ENCODE peak calls at places on chromosomes 13 and 19, in four cellular contexts. A, Y, O and W are unnamed samples.

GRCh38 chr13:42354246-42355117 is 82.5 kb downstream of the AKAP11 start:
- DNase-seq in Y (peak), A (no peak), O (no peak), W (no peak)

GRCh38 chr19:44260343-44260681 is 626 bp downstream of the ZNF233 start:
- DNase-seq in Y (no peak), A (peak), O (no peak), W (no peak)

GRCh38 chr13:33312150-33312908 is 26.8 kb upstream of the STARD13 start:
- DNase-seq in A (no peak), Y (no peak), O (no peak), W (peak)

GRCh38 chr13:109730832-109731335 is 55.5 kb downstream of the IRS2 start:
- DNase-seq in Y (no peak), O (no peak), A (no peak), W (no peak)

GRCh38 chr13:39493966-39494365 is 109.0 kb downstream of the LHFPL6 start:
- DNase-seq in Y (no peak), O (no peak), A (no peak), W (no peak)

GRCh38 chr19:4278926-4279529 is at the start of gene SHD:
- DNase-seq in A (peak), O (peak), Y (no peak), W (no peak)

GRCh38 chr13:26019241-26019640 is 32.6 kb downstream of the SHISA2 start:
- DNase-seq in A (no peak), Y (no peak), O (no peak), W (no peak)

GRCh38 chr19:50258918-50259372 is 55.5 kb downstream of the MYH14 start:
- DNase-seq in O (peak), A (peak), Y (no peak), W (no peak)

GRCh38 chr19:33752945-33753344 is 43.7 kb upstream of the KCTD15 start:
- DNase-seq in Y (no peak), A (no peak), O (no peak), W (no peak)

GRCh38 chr19:50607874-50608785 is 31.6 kb downstream of the SYT3 start:
- DNase-seq in O (peak), Y (peak), A (peak), W (peak)

GRCh38 chr19:29751932-29752331 is 36.9 kb upstream of the C19orf12 start:
- DNase-seq in Y (no peak), A (no peak), O (no peak), W (no peak)

GRCh38 chr13:77521595-77522367 is 13.7 kb upstream of the SCEL start:
- DNase-seq in A (no peak), O (no peak), Y (no peak), W (no peak)

GRCh38 chr13:99375806-99376080 is 68.5 kb upstream of the GPR183 start:
- DNase-seq in A (no peak), Y (no peak), O (no peak), W (no peak)

GRCh38 chr13:99376132-99376531 is 68.9 kb upstream of the GPR183 start:
- DNase-seq in O (no peak), A (no peak), Y (no peak), W (no peak)

GRCh38 chr13:99376924-99377323 is 69.7 kb upstream of the GPR183 start:
- DNase-seq in O (no peak), A (no peak), Y (no peak), W (no peak)

GRCh38 chr13:99374169-99374991 is 67.2 kb upstream of the GPR183 start:
- DNase-seq in Y (no peak), A (no peak), O (no peak), W (no peak)

GRCh38 chr13:99374994-99375805 is 68.0 kb upstream of the GPR183 start:
- DNase-seq in A (no peak), O (no peak), Y (no peak), W (no peak)
- TF ChIP-seq SMC3 in A (no peak), O (no peak), Y (no peak), W (no peak)

GRCh38 chr19:13437919-13438618 is 68.2 kb downstream of the CACNA1A start:
- DNase-seq in Y (no peak), O (no peak), A (no peak), W (no peak)

GRCh38 chr19:13436352-13436751 is 69.9 kb downstream of the CACNA1A start:
- DNase-seq in O (no peak), A (no peak), Y (no peak), W (no peak)

DNA sequence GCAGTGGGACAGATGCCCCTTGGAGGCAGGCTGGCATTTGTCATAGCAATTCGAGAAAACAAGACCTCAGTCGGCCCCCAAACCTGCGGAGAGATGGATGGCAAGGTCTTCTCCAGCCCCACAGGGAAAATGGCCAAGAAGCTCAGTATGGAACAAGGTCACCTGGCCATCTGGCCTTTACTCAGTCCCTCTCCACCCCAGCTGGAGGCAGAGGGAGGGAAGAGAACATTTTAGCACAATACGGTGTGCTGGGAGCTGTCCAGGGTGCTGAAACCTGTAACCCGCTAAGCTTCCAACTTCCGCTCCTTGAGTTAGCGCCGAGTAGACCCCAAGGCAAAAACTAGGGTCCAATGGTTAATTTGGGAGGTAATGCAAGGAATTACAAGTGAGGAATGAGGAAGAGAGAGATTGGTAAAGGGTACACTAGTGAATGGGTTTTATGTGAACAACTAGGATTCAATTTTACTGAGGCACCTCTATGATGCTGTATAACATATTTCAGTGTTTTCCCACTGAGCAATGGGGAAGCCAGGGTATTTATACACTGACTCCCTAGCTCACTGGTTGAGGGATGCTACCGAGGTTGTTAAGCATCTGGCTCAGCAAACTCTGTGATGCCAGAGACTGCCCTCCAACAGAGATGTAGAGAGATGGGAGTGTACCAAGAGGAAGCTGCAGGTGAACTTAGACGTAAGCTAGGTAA is 64.3 kb downstream of the CACNA1A start:
- DNase-seq in A (no peak), O (peak), Y (no peak), W (peak)
- TF ChIP-seq ZBTB33 in A (no peak), O (no peak), Y (no peak), W (peak)

GRCh38 chr13:90447735-90448103 is 899.8 kb upstream of the MIR17HG start:
- DNase-seq in A (no peak), O (no peak), Y (no peak), W (no peak)
- TF ChIP-seq SMC3 in A (no peak), O (no peak), Y (no peak), W (no peak)

DNA sequence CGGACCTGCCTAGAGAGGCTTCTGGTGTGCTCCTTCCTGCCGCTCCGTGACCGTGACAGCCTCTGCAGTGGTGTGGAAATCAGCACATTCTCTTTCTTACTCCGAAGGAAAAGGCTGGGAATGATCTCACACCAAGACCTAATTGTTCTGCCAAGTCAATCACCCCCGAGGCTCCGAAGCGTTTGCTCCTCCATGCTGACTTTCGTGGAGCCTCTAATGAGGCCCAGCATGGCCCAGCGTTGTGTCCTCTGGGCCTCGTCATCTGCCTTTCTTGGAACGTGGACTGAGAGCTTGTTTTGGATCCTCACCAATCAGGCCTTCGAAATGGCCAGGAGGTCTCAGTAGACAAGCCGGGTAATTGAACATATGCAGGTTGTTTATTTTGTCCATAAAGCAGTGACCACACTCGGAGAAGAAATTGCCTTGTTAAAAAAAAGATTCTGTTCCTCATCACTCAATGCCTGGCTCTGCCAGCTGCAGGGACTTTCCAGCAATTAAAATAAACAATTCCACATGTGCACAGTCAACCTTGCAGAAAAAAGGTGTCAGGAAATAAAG is 107.1 kb downstream of the UBL3 start:
- DNase-seq in Y (no peak), A (peak), O (no peak), W (no peak)
- TF ChIP-seq ZBTB33 in Y (no peak), A (no peak), O (no peak), W (no peak)

GRCh38 chr19:11673608-11674041 is 65.1 kb downstream of the ZNF823 start:
- DNase-seq in A (no peak), Y (no peak), O (peak), W (peak)
- TF ChIP-seq SMC3 in A (no peak), Y (peak), O (peak), W (peak)